ENCODE peak calls at places on chromosomes 2 and 18, in five cellular contexts. W, K, E, D and T are unnamed samples.

GRCh38 chr2:181072486-181072885 is 92.1 kb downstream of the UBE2E3 start:
- DNase-seq in W (no peak), K (no peak), E (no peak), D (no peak), T (no peak)

GRCh38 chr18:75405341-75405740 is 22.2 kb downstream of the SMIM21 start:
- DNase-seq in W (no peak), K (no peak), E (no peak), D (no peak), T (no peak)

GRCh38 chr2:101111262-101111838 is 39.8 kb downstream of the TBC1D8 start:
- DNase-seq in W (no peak), K (no peak), E (no peak), D (no peak), T (no peak)

GRCh38 chr18:13051950-13052349 is 60.8 kb downstream of the CEP192 start:
- DNase-seq in W (no peak), K (no peak), E (no peak), D (no peak), T (no peak)

GRCh38 chr2:119317556-119317955 is 49.1 kb downstream of the C2orf76 start:
- DNase-seq in W (no peak), K (no peak), E (no peak), D (no peak), T (no peak)

GRCh38 chr2:196925445-196925767 is 1.1 kb downstream of the PGAP1 start:
- DNase-seq in W (no peak), K (no peak), E (no peak), D (no peak), T (no peak)

GRCh38 chr2:203453858-203454451 is 81.1 kb downstream of the RAPH1 start:
- DNase-seq in W (peak), K (no peak), E (no peak), D (no peak), T (no peak)

GRCh38 chr2:43538034-43538670 is 57.7 kb downstream of the THADA start:
- DNase-seq in W (no peak), K (no peak), E (no peak), D (no peak), T (no peak)

GRCh38 chr2:147091448-147091847 is 753.4 kb upstream of the ACVR2A start:
- DNase-seq in W (no peak), K (no peak), E (no peak), D (no peak), T (no peak)

GRCh38 chr18:56327171-56327885 is 311.1 kb downstream of the TXNL1 start:
- DNase-seq in W (no peak), K (no peak), E (no peak), D (no peak), T (no peak)